ENCODE peak calls at places on chromosomes 3 and 15, in five cellular contexts. P is psoas muscle, G is mammary epithelial cell, H is sigmoid colon, O is neural progenitor cell. F is an unnamed sample.

GRCh38 chr3:197599089-197599765 is 43.5 kb upstream of the BDH1 start:
- DNase-seq in H (peak; percentile 86), O (peak; percentile 87), P (peak; percentile 78), G (peak; percentile 50), F (peak; percentile 92)

GRCh38 chr3:39202094-39202493 is 9.7 kb upstream of the XIRP1 start:
- DNase-seq in P (no peak), H (no peak), O (no peak), G (no peak), F (no peak)

GRCh38 chr15:51736646-51737537 is 563 bp downstream of the LYSMD2 start:
- DNase-seq in G (no peak), P (peak; percentile 75), O (peak; percentile 55), H (peak; percentile 77), F (peak; percentile 73)

GRCh38 chr15:22786868-22787698 is 639 bp downstream of the NIPA1 start:
- DNase-seq in G (peak; percentile 45), O (peak; percentile 66), P (no peak), H (no peak), F (peak; percentile 84)

GRCh38 chr15:77454265-77454664 is 33.6 kb downstream of the HMG20A start:
- DNase-seq in O (no peak), G (no peak), P (no peak), H (no peak), F (no peak)

GRCh38 chr3:150479370-150479769 is 66.9 kb downstream of the SERP1 start:
- DNase-seq in O (no peak), G (no peak), H (no peak), P (no peak), F (no peak)

GRCh38 chr15:90680371-90680935 is 36.7 kb upstream of the BLM start:
- DNase-seq in H (no peak), G (peak; percentile 93), O (no peak), P (no peak), F (no peak)

GRCh38 chr15:58460872-58461271 is 29.1 kb downstream of the LIPC start:
- DNase-seq in P (no peak), G (no peak), H (no peak), O (no peak), F (no peak)

GRCh38 chr3:81968628-81969027 is 207.2 kb upstream of the GBE1 start:
- DNase-seq in O (peak; percentile 30), G (no peak), H (no peak), P (no peak), F (no peak)

GRCh38 chr3:8519774-8520448 is 18.3 kb downstream of the LMCD1 start:
- DNase-seq in H (no peak), G (no peak), P (no peak), O (no peak), F (no peak)

GRCh38 chr3:73765878-73766564 is 141.3 kb upstream of the PDZRN3 start:
- DNase-seq in G (no peak), H (no peak), O (no peak), P (no peak), F (no peak)

GRCh38 chr15:59662260-59662659 is 4.9 kb upstream of the GTF2A2 start:
- DNase-seq in G (no peak), P (no peak), H (no peak), O (no peak), F (no peak)

GRCh38 chr15:45918839-45919238 is 284.0 kb downstream of the SQOR start:
- DNase-seq in G (no peak), H (no peak), O (no peak), P (no peak), F (no peak)

GRCh38 chr15:101733545-101733944 is 9.3 kb upstream of the TARS3 start:
- DNase-seq in O (no peak), P (no peak), G (no peak), H (no peak), F (no peak)

GRCh38 chr15:42674472-42674871 is 62.5 kb downstream of the CDAN1 start:
- DNase-seq in P (no peak), H (no peak), G (no peak), O (no peak), F (no peak)
- H3K36me3 ChIP-seq in P (no peaks in the 10 kb centered on the region), H (peaks cover 81% of the 10 kb centered on the region), G (no peaks in the 10 kb centered on the region), O (no peaks in the 10 kb centered on the region), F (peaks cover 1% of the 10 kb centered on the region)

DNA sequence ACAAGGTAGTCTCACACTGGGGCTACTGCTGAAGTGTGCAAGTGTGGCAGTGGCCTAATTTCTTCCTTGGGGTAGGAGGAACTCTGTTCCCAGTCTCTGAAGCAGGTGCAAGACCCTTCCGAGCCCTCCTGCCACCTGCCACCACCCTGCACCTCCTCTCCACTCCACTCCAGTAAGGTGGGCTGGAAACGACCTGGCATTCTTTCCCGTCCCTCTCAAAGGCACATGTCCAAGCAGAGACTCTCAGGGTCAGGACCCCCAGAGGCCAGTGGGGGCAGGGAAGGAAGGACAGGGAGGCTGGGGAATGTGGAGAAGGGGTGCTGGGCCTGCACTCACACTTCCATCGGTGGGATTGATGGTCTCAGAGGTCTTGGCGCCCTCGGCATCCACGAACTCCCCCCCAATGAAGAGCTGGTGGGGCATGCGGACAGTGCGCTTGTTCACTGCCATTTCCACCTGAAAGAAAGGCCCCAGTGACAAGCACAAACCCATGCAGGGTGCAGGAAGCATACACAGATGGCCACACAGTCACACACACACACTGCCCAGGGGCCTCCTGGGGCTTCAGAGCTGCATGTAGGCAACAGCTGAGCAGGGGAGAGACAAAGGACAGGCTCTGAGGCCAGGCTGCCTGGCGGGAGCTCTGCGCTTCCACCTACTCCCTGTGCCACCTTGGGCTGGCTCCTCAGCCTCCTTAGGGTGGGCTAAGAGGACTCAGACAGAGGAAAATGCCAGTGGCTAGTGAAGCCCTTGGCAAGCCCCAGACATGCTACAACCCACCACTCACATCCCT is 43.8 kb downstream of the ALDH1L1 start:
- DNase-seq in H (peak; percentile 48), P (peak; percentile 40), O (no peak), G (no peak), F (no peak)
- H3K36me3 ChIP-seq in H (no peaks in the 10 kb centered on the region), P (no peaks in the 10 kb centered on the region), O (no peaks in the 10 kb centered on the region), G (no peaks in the 10 kb centered on the region), F (no peaks in the 10 kb centered on the region)

GRCh38 chr15:25724899-25725298 is 138.2 kb downstream of the ATP10A start:
- DNase-seq in P (no peak), G (no peak), H (peak; percentile 47), O (no peak), F (no peak)
- H3K36me3 ChIP-seq in P (no peaks in the 10 kb centered on the region), G (no peaks in the 10 kb centered on the region), H (no peaks in the 10 kb centered on the region), O (no peaks in the 10 kb centered on the region), F (no peaks in the 10 kb centered on the region)

DNA sequence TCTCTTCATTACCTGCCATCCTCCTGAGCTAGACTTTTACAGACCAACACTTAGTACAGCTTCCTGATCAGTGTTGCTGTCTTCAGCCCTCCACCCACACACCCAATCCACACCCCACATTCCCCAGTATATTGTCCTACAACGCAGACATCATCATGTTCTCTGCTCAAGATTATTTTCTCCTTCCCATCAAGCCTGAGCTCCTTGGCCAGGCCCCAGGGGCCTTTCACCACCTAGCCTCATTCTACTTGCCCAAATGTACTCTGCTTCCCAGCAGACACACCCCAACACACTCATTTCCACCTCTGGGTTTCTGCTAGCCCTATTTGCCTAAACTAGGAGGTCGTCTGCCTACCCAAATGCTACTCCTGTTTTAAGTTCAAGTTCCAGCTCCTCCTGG is 37.0 kb downstream of the DAPK2 start:
- DNase-seq in P (peak; percentile 72), O (no peak), H (no peak), G (peak; percentile 65), F (no peak)
- H3K36me3 ChIP-seq in P (no peaks in the 10 kb centered on the region), O (no peaks in the 10 kb centered on the region), H (no peaks in the 10 kb centered on the region), G (no peaks in the 10 kb centered on the region), F (no peaks in the 10 kb centered on the region)

GRCh38 chr15:48757661-48758060 is 53.2 kb downstream of the CEP152 start:
- DNase-seq in H (no peak), P (no peak), O (no peak), G (no peak), F (no peak)
- H3K36me3 ChIP-seq in H (peaks cover 3% of the 10 kb centered on the region), P (no peaks in the 10 kb centered on the region), O (peaks cover 11% of the 10 kb centered on the region), G (no peaks in the 10 kb centered on the region), F (no peaks in the 10 kb centered on the region)

DNA sequence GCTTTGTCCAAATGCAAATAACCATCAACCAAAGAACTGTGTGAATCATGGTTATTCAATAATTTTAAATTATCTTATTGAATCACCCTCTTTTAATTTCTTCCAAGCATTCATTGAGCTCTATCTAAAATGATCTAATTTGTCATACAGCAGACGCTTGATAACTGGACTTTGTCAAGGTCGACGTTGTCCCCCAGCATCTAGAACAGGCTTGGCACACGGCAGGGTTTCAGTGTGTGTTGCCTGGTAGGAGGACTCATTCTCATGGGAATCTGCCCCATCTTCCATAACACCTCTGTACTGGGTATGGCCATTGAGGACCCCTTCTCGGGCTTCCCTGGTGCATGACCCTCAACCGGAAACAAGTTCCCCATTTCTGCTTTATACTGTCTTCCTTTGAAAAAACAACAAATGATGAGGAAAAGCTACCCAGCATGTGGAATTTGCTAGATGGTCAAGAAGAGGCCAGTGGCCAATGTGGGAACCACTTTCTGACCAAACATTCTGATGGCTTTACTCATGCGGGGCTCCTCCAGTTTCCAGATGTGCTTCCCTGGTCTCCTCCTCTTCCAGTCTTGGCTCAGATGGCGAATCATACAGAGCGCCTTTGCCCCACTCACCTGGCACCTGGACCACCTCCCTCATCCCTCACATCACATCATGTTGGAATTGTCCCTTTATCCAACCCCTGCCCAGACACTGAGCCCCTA is 41.7 kb upstream of the SEC22A start:
- DNase-seq in O (no peak), P (no peak), G (no peak), H (no peak), F (no peak)
- H3K36me3 ChIP-seq in O (no peaks in the 10 kb centered on the region), P (no peaks in the 10 kb centered on the region), G (peaks cover 13% of the 10 kb centered on the region), H (peaks cover 3% of the 10 kb centered on the region), F (peaks cover 27% of the 10 kb centered on the region)

DNA sequence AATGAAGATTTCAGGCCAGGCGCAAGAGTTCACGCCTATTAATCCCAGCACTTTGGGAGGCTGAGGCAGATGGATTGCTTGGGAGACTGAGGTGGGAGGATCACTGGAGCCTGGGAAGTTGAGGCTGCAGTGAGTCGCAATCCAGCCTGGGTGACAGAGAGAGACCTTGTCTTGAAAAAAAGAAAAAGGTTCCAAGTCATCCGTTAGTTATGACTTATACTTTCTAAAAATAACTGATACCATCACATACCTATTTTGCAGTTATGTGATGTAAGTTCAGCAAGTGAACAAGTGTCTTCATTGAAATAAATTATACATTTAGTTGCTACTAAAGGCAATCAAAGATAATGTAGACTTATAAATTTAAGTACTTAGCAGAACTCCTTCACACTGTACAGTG is 22.1 kb downstream of the CLPX start:
- DNase-seq in P (no peak), O (no peak), G (no peak), H (no peak), F (no peak)
- H3K36me3 ChIP-seq in P (peaks cover 6% of the 10 kb centered on the region), O (peaks cover 16% of the 10 kb centered on the region), G (peaks cover 28% of the 10 kb centered on the region), H (peaks cover 28% of the 10 kb centered on the region), F (peaks cover 9% of the 10 kb centered on the region)

F was measured in H7.